ENCODE peak calls at places on chromosomes 6 and 20, in seven cellular contexts. One of them, this sample, is unnamed.

GRCh38 chr20:59835057-59835447 is 98.4 kb downstream of the SYCP2 start:
- DNase-seq in AG09319: no peak
- DNase-seq in iPS-NIHi11: no peak
- DNase-seq in fibroblast of lung: peak; percentile 13
- DNase-seq in fibroblast of pulmonary artery: no peak
- DNase-seq in hypothalamus: no peak
- DNase-seq in B cell: no peak
- DNase-seq in this sample: no peak

GRCh38 chr6:161058746-161059145 is 67.2 kb downstream of the MAP3K4 start:
- DNase-seq in fibroblast of lung: peak; percentile 60
- DNase-seq in hypothalamus: no peak
- DNase-seq in fibroblast of pulmonary artery: no peak
- DNase-seq in AG09319: no peak
- DNase-seq in iPS-NIHi11: no peak
- DNase-seq in B cell: no peak
- DNase-seq in this sample: peak; percentile 47

GRCh38 chr6:4910060-4910746 is 93.6 kb downstream of the RPP40 start:
- DNase-seq in fibroblast of lung: peak; percentile 41
- DNase-seq in AG09319: no peak
- DNase-seq in B cell: no peak
- DNase-seq in fibroblast of pulmonary artery: no peak
- DNase-seq in hypothalamus: no peak
- DNase-seq in iPS-NIHi11: no peak
- DNase-seq in this sample: no peak

GRCh38 chr6:53526000-53526399 is 18.9 kb downstream of the GCLC start:
- DNase-seq in fibroblast of lung: no peak
- DNase-seq in AG09319: no peak
- DNase-seq in hypothalamus: no peak
- DNase-seq in fibroblast of pulmonary artery: no peak
- DNase-seq in iPS-NIHi11: no peak
- DNase-seq in B cell: no peak
- DNase-seq in this sample: no peak

GRCh38 chr6:135390450-135390849 is 107.1 kb downstream of the AHI1 start:
- DNase-seq in B cell: no peak
- DNase-seq in AG09319: no peak
- DNase-seq in fibroblast of pulmonary artery: no peak
- DNase-seq in iPS-NIHi11: no peak
- DNase-seq in hypothalamus: no peak
- DNase-seq in fibroblast of lung: no peak
- DNase-seq in this sample: no peak

GRCh38 chr6:2110504-2110903 is 134.9 kb downstream of the GMDS start:
- DNase-seq in fibroblast of lung: peak; percentile 2
- DNase-seq in B cell: no peak
- DNase-seq in hypothalamus: no peak
- DNase-seq in iPS-NIHi11: no peak
- DNase-seq in fibroblast of pulmonary artery: peak; percentile 29
- DNase-seq in AG09319: no peak
- DNase-seq in this sample: peak; percentile 58

GRCh38 chr6:169583867-169584541 is 117.8 kb downstream of the WDR27 start:
- DNase-seq in B cell: no peak
- DNase-seq in iPS-NIHi11: no peak
- DNase-seq in fibroblast of lung: no peak
- DNase-seq in hypothalamus: no peak
- DNase-seq in AG09319: no peak
- DNase-seq in fibroblast of pulmonary artery: no peak
- DNase-seq in this sample: no peak

GRCh38 chr20:1263853-1264252 is 2.2 kb upstream of the SNPH start:
- DNase-seq in fibroblast of lung: peak; percentile 27
- DNase-seq in AG09319: no peak
- DNase-seq in hypothalamus: no peak
- DNase-seq in iPS-NIHi11: no peak
- DNase-seq in fibroblast of pulmonary artery: peak; percentile 35
- DNase-seq in B cell: no peak
- DNase-seq in this sample: peak; percentile 30

GRCh38 chr6:43771210-43771857 is 1.3 kb downstream of the VEGFA start:
- DNase-seq in fibroblast of lung: peak; percentile 61
- DNase-seq in AG09319: no peak
- DNase-seq in iPS-NIHi11: peak; percentile 55
- DNase-seq in hypothalamus: peak; percentile 47
- DNase-seq in B cell: no peak
- DNase-seq in fibroblast of pulmonary artery: peak; percentile 64
- DNase-seq in this sample: peak; percentile 71

GRCh38 chr20:17061721-17062120 is 165.1 kb upstream of the PCSK2 start:
- DNase-seq in AG09319: no peak
- DNase-seq in fibroblast of pulmonary artery: no peak
- DNase-seq in fibroblast of lung: no peak
- DNase-seq in B cell: no peak
- DNase-seq in iPS-NIHi11: peak; percentile 12
- DNase-seq in hypothalamus: no peak
- DNase-seq in this sample: no peak

GRCh38 chr20:34888468-34888867 is 12.1 kb downstream of the ACSS2 start:
- DNase-seq in iPS-NIHi11: no peak
- DNase-seq in fibroblast of lung: no peak
- DNase-seq in B cell: no peak
- DNase-seq in hypothalamus: no peak
- DNase-seq in fibroblast of pulmonary artery: no peak
- DNase-seq in AG09319: no peak
- DNase-seq in this sample: no peak

GRCh38 chr6:21459646-21460045 is 133.9 kb upstream of the SOX4 start:
- DNase-seq in AG09319: no peak
- DNase-seq in fibroblast of lung: no peak
- DNase-seq in fibroblast of pulmonary artery: peak; percentile 3
- DNase-seq in B cell: no peak
- DNase-seq in iPS-NIHi11: no peak
- DNase-seq in hypothalamus: no peak
- DNase-seq in this sample: no peak

GRCh38 chr6:40484066-40484465 is 103.1 kb downstream of the LRFN2 start:
- DNase-seq in hypothalamus: no peak
- DNase-seq in iPS-NIHi11: no peak
- DNase-seq in fibroblast of pulmonary artery: no peak
- DNase-seq in B cell: no peak
- DNase-seq in fibroblast of lung: no peak
- DNase-seq in AG09319: no peak
- DNase-seq in this sample: no peak

GRCh38 chr6:52552278-52552643 is 24.6 kb downstream of the TRAM2 start:
- DNase-seq in fibroblast of pulmonary artery: no peak
- DNase-seq in AG09319: no peak
- DNase-seq in fibroblast of lung: no peak
- DNase-seq in hypothalamus: no peak
- DNase-seq in iPS-NIHi11: no peak
- DNase-seq in B cell: no peak
- DNase-seq in this sample: no peak

GRCh38 chr20:44582321-44583025 is at the start of gene PKIG:
- DNase-seq in fibroblast of pulmonary artery: peak; percentile 93
- DNase-seq in AG09319: peak; percentile 63
- DNase-seq in hypothalamus: no peak
- DNase-seq in fibroblast of lung: peak; percentile 89
- DNase-seq in iPS-NIHi11: peak; percentile 46
- DNase-seq in B cell: no peak
- DNase-seq in this sample: peak; percentile 90

GRCh38 chr6:154469306-154469935 is 41.1 kb downstream of the CNKSR3 start:
- DNase-seq in B cell: no peak
- DNase-seq in hypothalamus: no peak
- DNase-seq in AG09319: no peak
- DNase-seq in fibroblast of lung: no peak
- DNase-seq in fibroblast of pulmonary artery: no peak
- DNase-seq in iPS-NIHi11: no peak
- DNase-seq in this sample: no peak

GRCh38 chr6:28673800-28674671 is 148.4 kb downstream of the GPX5 start:
- DNase-seq in fibroblast of lung: peak; percentile 59
- DNase-seq in iPS-NIHi11: peak; percentile 69
- DNase-seq in hypothalamus: no peak
- DNase-seq in AG09319: peak; percentile 37
- DNase-seq in fibroblast of pulmonary artery: peak; percentile 70
- DNase-seq in B cell: no peak
- DNase-seq in this sample: peak; percentile 70

GRCh38 chr6:119334535-119335264 is 14.9 kb downstream of the MAN1A1 start:
- DNase-seq in iPS-NIHi11: no peak
- DNase-seq in fibroblast of lung: no peak
- DNase-seq in fibroblast of pulmonary artery: peak; percentile 74
- DNase-seq in hypothalamus: no peak
- DNase-seq in AG09319: no peak
- DNase-seq in B cell: no peak
- DNase-seq in this sample: peak; percentile 34

GRCh38 chr6:81451787-81452186 is 300.7 kb downstream of the TENT5A start:
- DNase-seq in B cell: no peak
- DNase-seq in AG09319: peak; percentile 78
- DNase-seq in iPS-NIHi11: no peak
- DNase-seq in fibroblast of pulmonary artery: peak; percentile 93
- DNase-seq in fibroblast of lung: peak; percentile 94
- DNase-seq in hypothalamus: no peak
- DNase-seq in this sample: peak; percentile 81

GRCh38 chr6:139990865-139991264 is 616.4 kb upstream of the CITED2 start:
- DNase-seq in AG09319: no peak
- DNase-seq in iPS-NIHi11: no peak
- DNase-seq in fibroblast of pulmonary artery: peak; percentile 68
- DNase-seq in B cell: no peak
- DNase-seq in fibroblast of lung: no peak
- DNase-seq in hypothalamus: no peak
- DNase-seq in this sample: peak; percentile 54

GRCh38 chr6:56115715-56116114 is 131.7 kb downstream of the COL21A1 start:
- DNase-seq in B cell: no peak
- DNase-seq in fibroblast of lung: no peak
- DNase-seq in AG09319: no peak
- DNase-seq in fibroblast of pulmonary artery: no peak
- DNase-seq in iPS-NIHi11: no peak
- DNase-seq in hypothalamus: no peak
- DNase-seq in this sample: no peak

GRCh38 chr6:11653028-11653583 is 115.6 kb downstream of the TMEM170B start:
- DNase-seq in fibroblast of lung: peak; percentile 95
- DNase-seq in B cell: no peak
- DNase-seq in hypothalamus: no peak
- DNase-seq in AG09319: peak; percentile 56
- DNase-seq in fibroblast of pulmonary artery: peak; percentile 95
- DNase-seq in iPS-NIHi11: peak; percentile 23
- DNase-seq in this sample: peak; percentile 91

GRCh38 chr6:63452117-63452516 is 120.2 kb upstream of the LOC128125822 start:
- DNase-seq in AG09319: no peak
- DNase-seq in B cell: no peak
- DNase-seq in hypothalamus: no peak
- DNase-seq in fibroblast of pulmonary artery: peak; percentile 1
- DNase-seq in iPS-NIHi11: no peak
- DNase-seq in fibroblast of lung: no peak
- DNase-seq in this sample: peak; percentile 8

GRCh38 chr6:108738684-108739406 is 109.4 kb upstream of the ARMC2 start:
- DNase-seq in iPS-NIHi11: no peak
- DNase-seq in fibroblast of lung: no peak
- DNase-seq in hypothalamus: no peak
- DNase-seq in fibroblast of pulmonary artery: no peak
- DNase-seq in AG09319: no peak
- DNase-seq in B cell: no peak
- DNase-seq in this sample: no peak

GRCh38 chr6:142008016-142008735 is 124.5 kb upstream of the GJE1 start:
- DNase-seq in iPS-NIHi11: no peak
- DNase-seq in AG09319: no peak
- DNase-seq in fibroblast of pulmonary artery: no peak
- DNase-seq in hypothalamus: no peak
- DNase-seq in fibroblast of lung: peak; percentile 7
- DNase-seq in B cell: no peak
- DNase-seq in this sample: peak; percentile 39

GRCh38 chr6:34924831-34925613 is 36.0 kb downstream of the ANKS1A start:
- DNase-seq in iPS-NIHi11: no peak
- DNase-seq in B cell: no peak
- DNase-seq in fibroblast of pulmonary artery: no peak
- DNase-seq in fibroblast of lung: no peak
- DNase-seq in hypothalamus: no peak
- DNase-seq in AG09319: no peak
- DNase-seq in this sample: no peak

GRCh38 chr6:124052120-124052519 is 248.5 kb downstream of the NKAIN2 start:
- DNase-seq in B cell: no peak
- DNase-seq in fibroblast of pulmonary artery: no peak
- DNase-seq in AG09319: no peak
- DNase-seq in hypothalamus: no peak
- DNase-seq in iPS-NIHi11: no peak
- DNase-seq in fibroblast of lung: no peak
- DNase-seq in this sample: no peak

GRCh38 chr6:132065556-132065955 is 114.4 kb upstream of the CCN2 start:
- DNase-seq in fibroblast of pulmonary artery: no peak
- DNase-seq in iPS-NIHi11: no peak
- DNase-seq in fibroblast of lung: peak; percentile 63
- DNase-seq in B cell: no peak
- DNase-seq in hypothalamus: no peak
- DNase-seq in AG09319: no peak
- DNase-seq in this sample: no peak

GRCh38 chr6:104462811-104463599 is 396.7 kb downstream of the HACE1 start:
- DNase-seq in fibroblast of pulmonary artery: peak; percentile 58
- DNase-seq in hypothalamus: no peak
- DNase-seq in B cell: no peak
- DNase-seq in AG09319: no peak
- DNase-seq in iPS-NIHi11: no peak
- DNase-seq in fibroblast of lung: no peak
- DNase-seq in this sample: peak; percentile 7

GRCh38 chr6:106533079-106533478 is 96.2 kb downstream of the RTN4IP1 start:
- DNase-seq in fibroblast of lung: no peak
- DNase-seq in B cell: no peak
- DNase-seq in AG09319: no peak
- DNase-seq in iPS-NIHi11: no peak
- DNase-seq in fibroblast of pulmonary artery: no peak
- DNase-seq in hypothalamus: no peak
- DNase-seq in this sample: no peak

GRCh38 chr20:23205656-23206055 is 119.5 kb upstream of the CD93 start:
- DNase-seq in iPS-NIHi11: peak; percentile 35
- DNase-seq in AG09319: peak; percentile 5
- DNase-seq in hypothalamus: no peak
- DNase-seq in B cell: no peak
- DNase-seq in fibroblast of lung: peak; percentile 55
- DNase-seq in fibroblast of pulmonary artery: peak; percentile 74
- DNase-seq in this sample: peak; percentile 37

This sample was measured in cardiac fibroblast.